ENCODE peak calls at places on chromosomes 6 and 20, in ten cellular contexts. O is OCI-LY7; H is prostate gland; Y is psoas muscle; C is breast epithelium; E is heart right ventricle; Q is tibial artery; B is Caco-2; P is CD8-positive, alpha-beta T cell; L is kidney. G is an unnamed sample. For H3K4me1, the result is how much of the 10 kb centered on the place peaks cover.

GRCh38 chr6:138417493-138418117 is 13.6 kb downstream of the HEBP2 start:
- DNase-seq in O (no peak), H (no peak), Y (no peak), C (no peak), E (no peak), Q (no peak), B (no peak), P (no peak), L (no peak), G (no peak)

GRCh38 chr6:150456466-150456865 is 87.7 kb downstream of the IYD start:
- DNase-seq in O (no peak), H (no peak), Y (no peak), C (no peak), E (no peak), Q (no peak), B (peak), P (no peak), L (no peak), G (no peak)

GRCh38 chr6:113634352-113635163 is 222.6 kb upstream of the MARCKS start:
- DNase-seq in O (peak), H (no peak), Y (no peak), C (no peak), E (no peak), Q (no peak), B (no peak), P (no peak), L (no peak), G (no peak)

GRCh38 chr6:44339763-44340625 is 2.5 kb upstream of the SPATS1 start:
- DNase-seq in O (no peak), H (no peak), Y (no peak), C (no peak), E (no peak), Q (no peak), B (no peak), P (no peak), L (no peak), G (no peak)

GRCh38 chr6:122289721-122290501 is 109.5 kb upstream of the HSF2 start:
- DNase-seq in O (no peak), H (no peak), Y (no peak), C (no peak), E (no peak), Q (no peak), B (no peak), P (no peak), L (no peak), G (no peak)

GRCh38 chr20:8132015-8132631 is at the start of gene PLCB1:
- DNase-seq in O (peak), H (peak), Y (peak), C (peak), E (peak), Q (peak), B (peak), P (peak), L (peak), G (peak)

GRCh38 chr6:121971886-121972285 is 427.6 kb upstream of the HSF2 start:
- DNase-seq in O (no peak), H (no peak), Y (no peak), C (no peak), E (no peak), Q (no peak), B (no peak), P (no peak), L (no peak), G (no peak)

GRCh38 chr20:9503530-9504251 is 10.7 kb upstream of the LAMP5 start:
- DNase-seq in O (no peak), H (no peak), Y (no peak), C (no peak), E (no peak), Q (no peak), B (no peak), P (no peak), L (no peak), G (no peak)

GRCh38 chr20:35981969-35982368 is 13.6 kb downstream of the CNBD2 start:
- DNase-seq in O (peak), H (no peak), Y (no peak), C (no peak), E (no peak), Q (no peak), B (no peak), P (no peak), L (no peak), G (no peak)

GRCh38 chr20:57513199-57513598 is 11.7 kb downstream of the CTCFL start:
- DNase-seq in O (no peak), H (no peak), Y (no peak), C (no peak), E (no peak), Q (no peak), B (no peak), P (no peak), L (no peak), G (no peak)

GRCh38 chr6:88031550-88031949 is 16.1 kb upstream of the SPACA1 start:
- DNase-seq in O (peak), H (no peak), Y (no peak), C (no peak), E (no peak), Q (no peak), B (no peak), P (no peak), L (no peak), G (no peak)

GRCh38 chr6:108621117-108621516 is 60.4 kb downstream of the FOXO3 start:
- DNase-seq in O (no peak), H (no peak), Y (peak), C (no peak), E (no peak), Q (peak), B (no peak), P (no peak), L (peak), G (peak)

GRCh38 chr6:168414696-168415095 is 26.3 kb upstream of the SMOC2 start:
- DNase-seq in O (no peak), H (peak), Y (no peak), C (no peak), E (no peak), Q (no peak), B (no peak), P (no peak), L (no peak), G (no peak)

GRCh38 chr20:52311209-52311794 is 119.7 kb upstream of the ZFP64 start:
- DNase-seq in O (no peak), H (no peak), Y (no peak), C (no peak), E (no peak), Q (no peak), B (no peak), P (no peak), L (no peak), G (no peak)

GRCh38 chr6:156796627-156797026 is 19.4 kb downstream of the ARID1B start:
- DNase-seq in O (no peak), H (no peak), Y (no peak), C (no peak), E (no peak), Q (no peak), B (no peak), P (no peak), L (no peak), G (no peak)

GRCh38 chr20:4962257-4962855 is 39.0 kb downstream of the SLC23A2 start:
- DNase-seq in O (peak), H (no peak), Y (no peak), C (no peak), E (no peak), Q (no peak), B (no peak), P (peak), L (no peak), G (peak)

GRCh38 chr6:17156966-17157365 is 55.1 kb downstream of the STMND1 start:
- DNase-seq in O (no peak), H (no peak), Y (no peak), C (no peak), E (no peak), Q (no peak), B (no peak), P (no peak), L (no peak), G (no peak)

GRCh38 chr6:13081189-13081563 is 247.2 kb downstream of the TBC1D7 start:
- DNase-seq in O (no peak), H (no peak), Y (no peak), C (no peak), E (no peak), Q (no peak), B (no peak), P (no peak), L (no peak), G (no peak)

GRCh38 chr20:17644451-17644850 is 37.6 kb downstream of the RRBP1 start:
- DNase-seq in O (no peak), H (no peak), Y (peak), C (no peak), E (no peak), Q (no peak), B (peak), P (no peak), L (peak), G (no peak)
- TF ChIP-seq CTCF in O (no peak), H (no peak), Y (no peak), C (no peak), E (no peak), Q (no peak), B (no peak), P (no peak), L (no peak), G (no peak)

GRCh38 chr6:38143191-38144154 is 323.9 kb downstream of the ZFAND3 start:
- DNase-seq in O (no peak), H (no peak), Y (no peak), C (no peak), E (no peak), Q (no peak), B (no peak), P (no peak), L (no peak), G (no peak)
- H3K4me1 ChIP-seq in O (under half), H (under half), Y (under half), C (under half), E (under half), Q (under half), B (under half), P (under half), L (under half), G (under half)

GRCh38 chr6:129748212-129748900 is 38.4 kb upstream of the ARHGAP18 start:
- DNase-seq in O (peak), H (peak), Y (peak), C (peak), E (no peak), Q (no peak), B (peak), P (peak), L (no peak), G (peak)
- TF ChIP-seq CTCF in O (no peak), H (no peak), Y (no peak), C (no peak), E (no peak), Q (no peak), B (no peak), P (no peak), L (no peak), G (no peak)

GRCh38 chr20:50335866-50336265 is 145.2 kb downstream of the CEBPB start:
- DNase-seq in O (no peak), H (no peak), Y (no peak), C (no peak), E (no peak), Q (no peak), B (no peak), P (no peak), L (no peak), G (no peak)

GRCh38 chr20:50332491-50332980 is 141.9 kb downstream of the CEBPB start:
- DNase-seq in O (no peak), H (no peak), Y (no peak), C (no peak), E (no peak), Q (no peak), B (no peak), P (no peak), L (no peak), G (no peak)

GRCh38 chr20:50335105-50335504 is 144.5 kb downstream of the CEBPB start:
- DNase-seq in O (peak), H (no peak), Y (no peak), C (peak), E (no peak), Q (no peak), B (peak), P (no peak), L (no peak), G (no peak)

GRCh38 chr20:50333131-50333530 is 142.5 kb downstream of the CEBPB start:
- DNase-seq in O (no peak), H (no peak), Y (no peak), C (no peak), E (no peak), Q (peak), B (no peak), P (no peak), L (no peak), G (no peak)

GRCh38 chr20:50333856-50334255 is 143.2 kb downstream of the CEBPB start:
- DNase-seq in O (no peak), H (peak), Y (no peak), C (peak), E (no peak), Q (peak), B (no peak), P (no peak), L (no peak), G (no peak)
- H3K4me1 ChIP-seq in O (under half), H (under half), Y (under half), C (under half), E (under half), Q (under half), B (under half), P (under half), L (under half), G (under half)

GRCh38 chr20:16283307-16283706 is 289.9 kb downstream of the KIF16B start:
- DNase-seq in O (no peak), H (no peak), Y (no peak), C (no peak), E (no peak), Q (no peak), B (no peak), P (no peak), L (peak), G (no peak)

GRCh38 chr20:16283978-16284377 is 289.3 kb downstream of the KIF16B start:
- DNase-seq in O (no peak), H (no peak), Y (no peak), C (no peak), E (no peak), Q (no peak), B (no peak), P (no peak), L (no peak), G (no peak)

GRCh38 chr20:16280219-16280618 is 293.0 kb downstream of the KIF16B start:
- DNase-seq in O (no peak), H (no peak), Y (no peak), C (no peak), E (no peak), Q (no peak), B (no peak), P (no peak), L (no peak), G (no peak)

GRCh38 chr20:16284385-16285100 is 288.7 kb downstream of the KIF16B start:
- DNase-seq in O (no peak), H (no peak), Y (no peak), C (no peak), E (no peak), Q (no peak), B (no peak), P (no peak), L (no peak), G (no peak)

DNA sequence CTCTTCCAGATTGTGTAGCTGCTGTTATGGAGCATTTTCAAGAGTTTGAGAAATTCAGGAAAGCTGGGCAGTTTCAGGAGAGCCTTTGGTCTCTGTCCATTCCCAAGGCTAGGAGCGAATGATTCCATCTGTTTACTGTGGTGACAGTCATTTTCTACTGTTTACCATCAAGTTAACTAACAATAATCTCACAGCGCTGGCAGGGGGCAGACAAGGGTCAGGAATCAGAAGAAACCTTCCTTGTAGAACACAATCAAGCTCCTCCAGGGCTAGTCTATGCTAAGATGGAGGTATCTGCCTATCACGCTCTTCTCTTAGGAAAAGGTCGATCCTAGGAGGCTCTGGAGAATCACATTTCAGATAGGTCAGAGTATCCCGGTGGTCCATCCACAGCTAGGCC is 293.9 kb downstream of the KIF16B start:
- DNase-seq in O (no peak), H (no peak), Y (no peak), C (no peak), E (no peak), Q (no peak), B (no peak), P (no peak), L (no peak), G (no peak)
- TF ChIP-seq CTCF in O (no peak), H (no peak), Y (no peak), C (no peak), E (no peak), Q (no peak), B (no peak), P (no peak), L (no peak), G (no peak)

DNA sequence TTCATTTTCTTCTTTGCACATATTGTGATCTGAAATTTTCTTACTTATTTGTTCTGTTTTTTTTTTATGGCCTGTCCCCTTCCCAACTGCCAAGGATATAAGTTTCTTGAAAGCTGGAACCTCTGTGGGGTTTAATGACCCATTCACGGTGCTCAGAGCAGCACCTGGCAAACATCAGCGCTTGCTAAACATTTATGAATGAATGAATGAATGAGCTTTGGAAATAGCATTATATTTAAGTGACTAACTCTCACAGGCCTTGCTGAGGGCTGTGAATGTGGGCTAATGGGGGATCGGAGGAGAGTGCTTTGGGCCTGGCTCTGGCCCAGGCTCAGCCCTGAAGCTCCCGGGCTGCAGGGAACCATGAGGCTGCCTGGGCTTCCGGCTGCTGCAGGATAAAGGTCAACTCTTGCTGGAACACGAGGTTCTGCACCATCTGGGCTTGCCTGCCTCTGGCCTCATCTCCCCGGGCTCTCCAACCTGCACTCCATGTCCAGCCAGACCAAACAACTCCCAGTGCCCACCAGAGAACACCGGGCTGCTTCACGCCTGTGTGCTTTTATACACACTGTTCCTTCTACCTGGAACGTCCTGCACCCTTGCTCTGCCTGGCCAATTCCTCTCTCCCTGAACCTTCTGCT is 14.6 kb upstream of the ARMC12 start:
- DNase-seq in O (no peak), H (peak), Y (peak), C (no peak), E (peak), Q (peak), B (no peak), P (no peak), L (peak), G (no peak)
- H3K4me1 ChIP-seq in O (half or more), H (half or more), Y (half or more), C (under half), E (half or more), Q (half or more), B (under half), P (half or more), L (under half), G (half or more)

GRCh38 chr6:96900873-96901272 is 3.2 kb upstream of the NDUFAF4 start:
- DNase-seq in O (no peak), H (no peak), Y (no peak), C (no peak), E (no peak), Q (no peak), B (no peak), P (no peak), L (no peak), G (no peak)

GRCh38 chr6:96899599-96899998 is 1.9 kb upstream of the NDUFAF4 start:
- DNase-seq in O (no peak), H (no peak), Y (no peak), C (no peak), E (no peak), Q (no peak), B (no peak), P (no peak), L (no peak), G (no peak)

GRCh38 chr6:96897396-96898240 is at the start of gene NDUFAF4:
- DNase-seq in O (peak), H (peak), Y (peak), C (peak), E (peak), Q (peak), B (peak), P (peak), L (peak), G (peak)

GRCh38 chr6:96898241-96898851 is 655 bp upstream of the NDUFAF4 start:
- DNase-seq in O (peak), H (no peak), Y (no peak), C (no peak), E (no peak), Q (no peak), B (no peak), P (no peak), L (no peak), G (no peak)

DNA sequence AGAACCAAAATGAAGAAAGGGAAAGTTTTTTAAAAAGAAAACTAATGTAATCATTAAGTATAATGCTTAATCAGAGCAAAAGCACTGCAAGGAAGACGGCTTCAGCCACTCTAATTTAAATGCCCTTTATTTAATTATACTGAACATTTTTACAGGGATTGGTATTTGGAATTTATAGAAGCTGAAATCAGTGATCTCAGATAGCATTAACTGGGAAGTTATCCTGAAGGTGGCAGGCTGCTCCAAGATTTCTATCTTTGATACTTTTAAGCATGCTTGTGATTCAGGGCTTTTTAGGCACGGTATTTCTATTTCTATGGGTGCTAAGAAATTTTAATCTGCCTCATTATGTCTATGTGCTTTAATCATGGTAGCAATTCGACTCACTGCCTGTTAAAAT is 1.3 kb upstream of the NDUFAF4 start:
- DNase-seq in O (peak), H (peak), Y (no peak), C (no peak), E (peak), Q (no peak), B (no peak), P (no peak), L (no peak), G (no peak)
- TF ChIP-seq CTCF in O (peak), H (no peak), Y (peak), C (peak), E (peak), Q (peak), B (peak), P (no peak), L (peak), G (no peak)